ENCODE peak calls at places on chromosomes 7 and 10, in five cellular contexts. I, G, Z, K and V are unnamed samples.

GRCh38 chr7:22563115-22563514 is 63.1 kb upstream of the STEAP1B start:
- DNase-seq in K (peak; percentile 28), G (no peak), Z (no peak), I (no peak), V (no peak)

GRCh38 chr10:53025172-53025651 is 252.6 kb upstream of the MBL2 start:
- DNase-seq in G (no peak), Z (peak; percentile 41), K (no peak), I (no peak), V (no peak)

GRCh38 chr10:13924020-13924725 is 337.4 kb downstream of the PRPF18 start:
- DNase-seq in K (no peak), I (no peak), Z (peak; percentile 97), G (peak; percentile 49), V (no peak)

GRCh38 chr10:133093291-133093690 is 5.6 kb downstream of the ADGRA1 start:
- DNase-seq in K (no peak), Z (no peak), I (no peak), G (no peak), V (no peak)

GRCh38 chr10:78267598-78267997 is 233.9 kb downstream of the RPS24 start:
- DNase-seq in G (no peak), Z (no peak), K (no peak), I (no peak), V (no peak)

GRCh38 chr7:101506531-101506930 is 122.6 kb downstream of the MYL10 start:
- DNase-seq in G (no peak), Z (no peak), I (no peak), K (no peak), V (no peak)

GRCh38 chr7:46492460-46492859 is 571.4 kb upstream of the IGFBP3 start:
- DNase-seq in G (no peak), I (no peak), Z (no peak), K (no peak), V (no peak)

GRCh38 chr7:44967571-44968446 is 11.0 kb downstream of the MYO1G start:
- DNase-seq in Z (peak; percentile 35), K (no peak), G (no peak), I (peak; percentile 41), V (no peak)

GRCh38 chr7:150897502-150898474 is 45.5 kb downstream of the AOC1 start:
- DNase-seq in G (no peak), I (peak; percentile 80), K (no peak), Z (no peak), V (no peak)

GRCh38 chr10:62077330-62078015 is 176.0 kb downstream of the ARID5B start:
- DNase-seq in I (no peak), Z (no peak), K (no peak), G (no peak), V (no peak)

GRCh38 chr7:154789404-154789803 is 213.5 kb downstream of the PAXIP1 start:
- DNase-seq in G (no peak), K (no peak), Z (no peak), I (peak; percentile 15), V (peak; percentile 56)

GRCh38 chr10:49744924-49745605 is 17.1 kb downstream of the OGDHL start:
- DNase-seq in G (no peak), Z (no peak), K (no peak), I (peak; percentile 34), V (no peak)

GRCh38 chr7:138667535-138667934 is 33.6 kb downstream of the SVOPL start:
- DNase-seq in G (no peak), I (peak; percentile 66), Z (no peak), K (no peak), V (no peak)

GRCh38 chr7:13240349-13240748 is 552.9 kb downstream of the ARL4A start:
- DNase-seq in K (no peak), Z (peak; percentile 27), I (no peak), G (peak; percentile 43), V (no peak)

GRCh38 chr10:13633689-13634088 is 46.9 kb downstream of the PRPF18 start:
- DNase-seq in Z (peak; percentile 91), K (no peak), I (no peak), G (peak; percentile 38), V (no peak)

GRCh38 chr7:41149576-41149975 is 553.3 kb downstream of the INHBA start:
- DNase-seq in G (no peak), K (no peak), Z (no peak), I (no peak), V (no peak)

GRCh38 chr10:71547841-71548493 is 151.2 kb downstream of the CDH23 start:
- DNase-seq in K (peak; percentile 57), I (no peak), Z (peak; percentile 63), G (peak; percentile 23), V (no peak)

GRCh38 chr7:45021604-45022296 is 21.7 kb downstream of the CCM2 start:
- DNase-seq in G (no peak), K (no peak), I (peak; percentile 83), Z (no peak), V (no peak)

GRCh38 chr7:33062023-33062781 is at the start of gene NT5C3A:
- DNase-seq in Z (peak; percentile 35), I (peak; percentile 70), K (peak; percentile 35), G (no peak), V (no peak)

DNA sequence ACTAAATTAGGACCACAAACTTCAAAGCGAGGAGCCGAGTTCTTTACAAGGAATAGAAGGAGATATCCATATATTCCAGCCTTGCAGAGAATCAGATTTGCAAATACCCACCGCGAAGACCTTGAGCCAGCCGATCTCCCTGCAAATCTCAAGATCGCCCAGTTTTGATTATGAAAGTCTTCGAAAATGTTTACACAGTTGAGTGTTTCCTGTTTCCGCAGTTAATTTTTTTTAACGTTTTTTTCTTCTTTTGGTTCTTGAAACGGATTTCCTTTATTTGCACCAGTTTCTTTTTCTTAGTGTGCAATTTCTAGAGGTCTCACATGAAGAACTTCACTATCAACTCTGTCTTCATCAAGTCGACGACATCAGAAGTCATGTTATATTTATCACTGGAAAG is 12.1 kb upstream of the SPAG6 start:
- DNase-seq in Z (no peak), K (no peak), I (no peak), G (no peak), V (peak; percentile 47)
- H3K4me3 ChIP-seq in Z (no peak overlapping the region), K (no peak overlapping the region), I (no peak overlapping the region), G (no peak overlapping the region), V (peak overlapping the region; percentile 37)

DNA sequence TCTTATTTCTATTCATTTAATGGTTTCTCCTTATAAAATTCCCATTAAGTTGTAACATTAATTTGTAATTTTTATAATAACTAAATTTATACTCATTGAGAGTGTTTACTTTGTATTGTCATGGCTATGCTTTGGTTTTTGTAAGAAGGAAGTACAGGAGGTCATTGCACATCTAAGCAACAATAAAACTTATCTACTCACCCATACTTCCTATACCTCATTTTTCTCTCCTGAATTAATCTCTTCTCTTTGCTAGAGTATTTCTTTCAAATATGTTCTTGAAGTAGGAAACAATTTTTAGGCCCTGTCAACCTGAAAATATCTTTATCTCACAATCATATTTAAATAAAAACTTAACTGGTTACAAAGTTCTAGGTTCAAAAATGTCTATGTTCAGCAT is 95.4 kb upstream of the WDR11 start:
- DNase-seq in Z (no peak), K (no peak), G (no peak), I (no peak), V (no peak)
- H3K4me3 ChIP-seq in Z (no peak overlapping the region), K (no peak overlapping the region), G (no peak overlapping the region), I (no peak overlapping the region), V (no peak overlapping the region)

DNA sequence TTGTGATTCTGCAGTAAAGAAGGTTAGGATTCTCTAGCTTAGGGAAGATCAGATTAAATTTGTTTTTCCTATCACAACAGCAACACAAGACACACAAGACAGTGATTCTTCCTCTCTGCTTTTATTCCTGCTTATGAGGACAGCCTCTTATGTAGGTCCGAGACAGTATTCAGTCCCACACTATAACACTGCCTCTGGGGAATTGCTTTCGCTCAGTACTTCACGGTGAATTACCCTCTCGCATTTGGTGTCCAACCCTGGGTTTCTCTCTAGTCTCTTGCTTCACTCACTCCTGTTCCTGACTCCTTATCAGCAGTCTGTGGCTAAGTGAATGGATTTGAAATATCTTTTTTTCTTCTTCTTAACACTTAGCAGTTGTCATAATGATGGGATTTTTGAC is 1.7 kb downstream of the HIF1AN start:
- DNase-seq in Z (no peak), K (no peak), G (no peak), I (no peak), V (no peak)
- H3K4me3 ChIP-seq in Z (no peak overlapping the region), K (no peak overlapping the region), G (no peak overlapping the region), I (peak overlapping the region; percentile 87), V (no peak overlapping the region)

DNA sequence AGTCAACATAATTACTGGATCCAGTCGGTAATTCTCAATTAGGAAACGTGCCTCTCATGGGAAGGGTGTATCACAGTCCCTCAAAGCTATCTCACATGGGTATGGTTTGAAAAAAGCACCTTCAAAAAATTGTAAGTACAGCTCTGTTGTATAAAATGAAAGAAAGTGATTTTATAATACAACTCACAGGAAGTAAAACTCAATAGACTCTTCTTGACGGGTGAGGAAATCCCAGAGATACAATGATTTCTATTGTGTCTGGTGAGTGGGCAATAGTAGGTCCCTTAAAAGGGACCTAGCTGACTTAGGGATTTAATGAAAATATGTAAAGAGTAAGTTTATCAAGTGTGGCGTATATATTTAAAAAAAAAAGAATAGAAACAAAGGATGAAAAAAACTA is 27.0 kb downstream of the TASOR2 start:
- DNase-seq in I (no peak), Z (no peak), K (no peak), G (no peak), V (no peak)
- H3K4me3 ChIP-seq in I (no peak overlapping the region), Z (no peak overlapping the region), K (no peak overlapping the region), G (no peak overlapping the region), V (no peak overlapping the region)

DNA sequence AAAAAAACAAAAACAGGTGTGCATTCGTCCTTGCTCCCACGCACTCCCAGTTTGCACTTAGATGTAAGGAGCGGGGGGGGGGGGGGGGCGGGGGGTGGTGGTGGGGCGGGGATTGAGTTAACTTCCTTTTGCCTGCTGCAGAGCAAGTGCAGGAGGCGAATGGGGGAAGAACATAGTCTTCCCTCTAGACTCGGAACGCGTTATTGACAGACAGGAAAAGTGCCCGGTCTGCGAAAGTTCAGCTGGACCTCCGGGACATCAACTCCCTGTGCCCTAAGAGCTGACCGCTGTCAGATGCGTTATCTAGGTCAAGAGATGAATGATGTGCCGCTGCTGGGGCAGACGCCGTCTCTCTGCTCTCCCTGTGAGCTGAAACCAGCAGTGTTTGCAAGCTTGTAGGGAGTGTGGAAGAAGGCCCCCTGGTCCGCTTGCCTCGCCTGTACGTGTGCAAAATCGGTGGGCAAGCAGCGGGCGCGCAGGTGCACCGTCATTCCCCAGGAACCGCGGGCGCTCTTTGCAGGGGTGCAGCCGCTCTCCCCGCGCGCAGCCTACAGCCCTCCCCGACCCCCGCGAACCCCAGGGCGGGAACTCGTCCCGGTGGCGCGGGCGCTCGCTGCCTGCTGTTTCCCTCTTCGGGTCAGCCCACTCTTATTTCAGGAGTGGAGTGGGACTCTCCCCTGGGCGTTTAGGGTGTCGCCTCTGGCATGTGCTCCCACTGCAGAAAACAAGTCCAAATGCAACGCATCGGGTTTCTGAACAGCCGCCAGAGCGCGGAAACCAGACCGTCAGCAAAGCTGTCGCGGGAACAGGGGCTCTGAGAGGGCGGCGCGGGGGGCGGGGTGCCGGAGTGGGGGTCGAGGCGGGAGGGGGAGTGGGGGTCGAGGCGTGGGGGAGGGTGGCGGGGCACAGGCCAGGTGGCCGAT is 1.9 kb upstream of the PFKFB3 start:
- DNase-seq in I (peak; percentile 44), K (no peak), G (no peak), Z (no peak), V (peak; percentile 53)
- H3K4me3 ChIP-seq in I (peak overlapping the region; percentile 38), K (peak overlapping the region; percentile 24), G (peak overlapping the region; percentile 77), Z (peak overlapping the region; percentile 62), V (peak overlapping the region; percentile 72)